ENCODE peak calls at places on chromosome 16, in eight cellular contexts. H is GDM1; Y is HTR-8/SVneo; E is renal cortical epithelial cell; Q is WTC11; N is stimulated activated CD4-positive, alpha-beta T cell treated with anti-CD3 and anti-CD28 coated beads, Interleukin-4, amount 100 ng/mL, for 4 hours; U is retina; V is GOT3. S is an unnamed sample.
A peak's percentile ranks its signal among the peaks of the same experiment; 100 is the strongest.

GRCh38 chr16:1923299-1924034 is 5.3 kb upstream of the HS3ST6 start:
- DNase-seq in H (no peak), Y (peak; percentile 41), E (peak; percentile 37), Q (peak; percentile 66), N (no peak), U (peak; percentile 63), V (no peak), S (peak; percentile 51)

GRCh38 chr16:52435573-52435972 is 111.4 kb downstream of the TOX3 start:
- DNase-seq in H (no peak), Y (no peak), E (peak; percentile 87), Q (no peak), N (no peak), U (peak; percentile 91), V (no peak), S (no peak)

GRCh38 chr16:72291121-72291520 is 119.2 kb upstream of the PMFBP1 start:
- DNase-seq in H (no peak), Y (no peak), E (peak; percentile 22), Q (no peak), N (no peak), U (no peak), V (no peak), S (no peak)

GRCh38 chr16:50371936-50372595 is 3.3 kb upstream of the BRD7 start:
- DNase-seq in H (no peak), Y (no peak), E (no peak), Q (peak; percentile 57), N (no peak), U (peak; percentile 73), V (no peak), S (no peak)

GRCh38 chr16:21603920-21604319 is 4.5 kb downstream of the METTL9 start:
- DNase-seq in H (no peak), Y (no peak), E (peak; percentile 71), Q (no peak), N (no peak), U (no peak), V (no peak), S (no peak)

GRCh38 chr16:86755571-86756006 is 177.2 kb downstream of the FOXL1 start:
- DNase-seq in H (no peak), Y (no peak), E (no peak), Q (no peak), N (no peak), U (no peak), V (no peak), S (no peak)

GRCh38 chr16:75620326-75621169 is 2.5 kb downstream of the ADAT1 start:
- DNase-seq in H (no peak), Y (no peak), E (no peak), Q (no peak), N (no peak), U (no peak), V (no peak), S (no peak)

GRCh38 chr16:16018705-16019104 is 69.3 kb downstream of the ABCC1 start:
- DNase-seq in H (no peak), Y (no peak), E (no peak), Q (no peak), N (no peak), U (no peak), V (no peak), S (no peak)

GRCh38 chr16:75239463-75240122 is 11.8 kb downstream of the BCAR1 start:
- DNase-seq in H (no peak), Y (no peak), E (no peak), Q (no peak), N (no peak), U (no peak), V (no peak), S (no peak)

GRCh38 chr16:2273484-2273883 is 5.6 kb upstream of the RNPS1 start:
- DNase-seq in H (no peak), Y (no peak), E (no peak), Q (no peak), N (no peak), U (no peak), V (no peak), S (no peak)

GRCh38 chr16:18804540-18804939 is 3.2 kb upstream of the ARL6IP1 start:
- DNase-seq in H (no peak), Y (no peak), E (no peak), Q (no peak), N (no peak), U (no peak), V (no peak), S (no peak)

GRCh38 chr16:57041182-57042156 is 50.9 kb upstream of the CPNE2 start:
- DNase-seq in H (no peak), Y (no peak), E (peak; percentile 36), Q (no peak), N (peak; percentile 70), U (no peak), V (no peak), S (no peak)

GRCh38 chr16:62041401-62041800 is 5.2 kb upstream of the CDH8 start:
- DNase-seq in H (no peak), Y (no peak), E (peak; percentile 22), Q (peak; percentile 34), N (no peak), U (peak; percentile 54), V (no peak), S (no peak)

GRCh38 chr16:46743232-46743719 is 4.9 kb downstream of the MYLK3 start:
- DNase-seq in H (no peak), Y (no peak), E (peak; percentile 19), Q (no peak), N (no peak), U (no peak), V (no peak), S (no peak)

GRCh38 chr16:1309888-1310831 is 724 bp downstream of the UBE2I start:
- DNase-seq in H (no peak), Y (no peak), E (peak; percentile 71), Q (no peak), N (peak; percentile 54), U (no peak), V (no peak), S (no peak)

GRCh38 chr16:67884684-67885083 is at the start of gene NRN1L:
- DNase-seq in H (no peak), Y (peak; percentile 61), E (peak; percentile 40), Q (peak; percentile 96), N (no peak), U (peak; percentile 82), V (no peak), S (peak; percentile 86)

GRCh38 chr16:85857406-85857805 is 41.6 kb upstream of the IRF8 start:
- DNase-seq in H (no peak), Y (no peak), E (no peak), Q (no peak), N (no peak), U (no peak), V (no peak), S (no peak)

GRCh38 chr16:85354623-85355514 is 242.6 kb upstream of the CIBAR2 start:
- DNase-seq in H (peak; percentile 18), Y (peak; percentile 96), E (no peak), Q (no peak), N (no peak), U (no peak), V (no peak), S (no peak)

GRCh38 chr16:52547001-52547833 is at the start of gene TOX3:
- DNase-seq in H (no peak), Y (no peak), E (no peak), Q (peak; percentile 67), N (no peak), U (peak; percentile 72), V (no peak), S (no peak)

GRCh38 chr16:49620868-49621239 is 235.1 kb downstream of the ZNF423 start:
- DNase-seq in H (no peak), Y (no peak), E (no peak), Q (no peak), N (no peak), U (peak; percentile 55), V (no peak), S (no peak)

GRCh38 chr16:4101421-4102275 is 14.6 kb downstream of the ADCY9 start:
- DNase-seq in H (no peak), Y (no peak), E (no peak), Q (no peak), N (no peak), U (no peak), V (no peak), S (no peak)

GRCh38 chr16:82044585-82044911 is 9.5 kb downstream of the HSD17B2 start:
- DNase-seq in H (no peak), Y (no peak), E (no peak), Q (no peak), N (no peak), U (no peak), V (no peak), S (no peak)

GRCh38 chr16:2194166-2194834 is 2.1 kb downstream of the CASKIN1 start:
- DNase-seq in H (no peak), Y (peak; percentile 45), E (no peak), Q (no peak), N (no peak), U (no peak), V (no peak), S (no peak)

GRCh38 chr16:30094541-30095165 is 1.4 kb downstream of the YPEL3 start:
- DNase-seq in H (no peak), Y (no peak), E (no peak), Q (no peak), N (no peak), U (no peak), V (no peak), S (no peak)

GRCh38 chr16:754208-755097 is 6.1 kb upstream of the MSLN start:
- DNase-seq in H (peak; percentile 65), Y (no peak), E (no peak), Q (no peak), N (no peak), U (no peak), V (no peak), S (no peak)

GRCh38 chr16:30358577-30358936 is 3.4 kb upstream of the CD2BP2 start:
- DNase-seq in H (no peak), Y (no peak), E (no peak), Q (no peak), N (no peak), U (no peak), V (no peak), S (no peak)

S was measured in NT2/D1.